ENCODE peak calls at places on chromosomes 2 and 18, in ten cellular contexts. T is AG09309; V is HCEC 1CT; Q is stimulated activated CD4-positive, alpha-beta T cell treated with anti-CD3 and anti-CD28 coated beads, Interleukin-2, amount 100 ng/mL, for 48 hours; J is gastrocnemius medialis; Y is COR-L47; C is OCI-M1; A is skeletal muscle cell; Z is fibroblast of mammary gland; K is H1. I is an unnamed sample.

GRCh38 chr2:74092236-74092635 is 55.5 kb downstream of the BOLA3 start:
- DNase-seq in T (no peak), V (no peak), Q (no peak), J (no peak), Y (no peak), C (no peak), A (no peak), Z (no peak), K (no peak), I (no peak)

GRCh38 chr18:49920731-49921130 is 107.4 kb upstream of the ACAA2 start:
- DNase-seq in T (no peak), V (no peak), Q (no peak), J (no peak), Y (no peak), C (no peak), A (peak), Z (peak), K (no peak), I (no peak)

GRCh38 chr2:119494163-119494790 is 30.0 kb downstream of the SCTR start:
- DNase-seq in T (no peak), V (peak), Q (no peak), J (no peak), Y (no peak), C (no peak), A (no peak), Z (no peak), K (no peak), I (no peak)

GRCh38 chr2:63661076-63661475 is 72.3 kb downstream of the MDH1 start:
- DNase-seq in T (peak), V (peak), Q (no peak), J (no peak), Y (no peak), C (no peak), A (peak), Z (peak), K (no peak), I (no peak)

GRCh38 chr2:42029639-42030195 is 18.1 kb upstream of the PKDCC start:
- DNase-seq in T (no peak), V (no peak), Q (no peak), J (no peak), Y (no peak), C (no peak), A (no peak), Z (no peak), K (no peak), I (no peak)

GRCh38 chr18:56501896-56502295 is 136.5 kb downstream of the TXNL1 start:
- DNase-seq in T (no peak), V (no peak), Q (no peak), J (no peak), Y (no peak), C (peak), A (peak), Z (no peak), K (no peak), I (no peak)

GRCh38 chr2:200784215-200784614 is 27.5 kb upstream of the BZW1 start:
- DNase-seq in T (no peak), V (no peak), Q (no peak), J (no peak), Y (no peak), C (no peak), A (no peak), Z (peak), K (no peak), I (no peak)

GRCh38 chr2:186349508-186349907 is 136.6 kb upstream of the ZC3H15 start:
- DNase-seq in T (peak), V (peak), Q (no peak), J (no peak), Y (no peak), C (peak), A (peak), Z (peak), K (no peak), I (no peak)

GRCh38 chr18:31546476-31546875 is 45.2 kb upstream of the TTR start:
- DNase-seq in T (no peak), V (no peak), Q (no peak), J (no peak), Y (no peak), C (no peak), A (no peak), Z (no peak), K (no peak), I (no peak)

GRCh38 chr2:54065411-54065810 is 50.0 kb upstream of the ACYP2 start:
- DNase-seq in T (peak), V (peak), Q (no peak), J (no peak), Y (no peak), C (no peak), A (peak), Z (peak), K (no peak), I (no peak)

GRCh38 chr2:150156940-150157339 is 330.5 kb downstream of the RND3 start:
- DNase-seq in T (no peak), V (peak), Q (no peak), J (no peak), Y (no peak), C (no peak), A (no peak), Z (no peak), K (no peak), I (no peak)

GRCh38 chr2:30915485-30915884 is 108.2 kb upstream of the CAPN13 start:
- DNase-seq in T (no peak), V (no peak), Q (no peak), J (no peak), Y (no peak), C (peak), A (no peak), Z (no peak), K (peak), I (no peak)

GRCh38 chr2:230714122-230714453 is 1.4 kb downstream of the CAB39 start:
- DNase-seq in T (no peak), V (peak), Q (peak), J (peak), Y (no peak), C (peak), A (no peak), Z (peak), K (no peak), I (no peak)

GRCh38 chr2:10891391-10891790 is 20.3 kb upstream of the KCNF1 start:
- DNase-seq in T (no peak), V (no peak), Q (no peak), J (no peak), Y (no peak), C (no peak), A (no peak), Z (no peak), K (no peak), I (no peak)

GRCh38 chr2:45172993-45173392 is 163.7 kb upstream of the SIX2 start:
- DNase-seq in T (peak), V (peak), Q (no peak), J (no peak), Y (no peak), C (no peak), A (no peak), Z (peak), K (no peak), I (no peak)

GRCh38 chr18:22485808-22486244 is 68.1 kb upstream of the CTAGE1 start:
- DNase-seq in T (no peak), V (peak), Q (no peak), J (no peak), Y (no peak), C (peak), A (no peak), Z (peak), K (no peak), I (no peak)

GRCh38 chr2:197360744-197361156 is 50.2 kb upstream of the ANKRD44 start:
- DNase-seq in T (peak), V (peak), Q (no peak), J (no peak), Y (no peak), C (no peak), A (peak), Z (peak), K (no peak), I (no peak)

GRCh38 chr2:170717991-170718589 is 3.0 kb downstream of the SP5 start:
- DNase-seq in T (no peak), V (no peak), Q (no peak), J (no peak), Y (no peak), C (no peak), A (no peak), Z (no peak), K (no peak), I (no peak)